ENCODE peak calls at places on chromosomes 6 and 20, in nine cellular contexts. P is midbrain, B is GM23248, A is sigmoid colon, R is iPS-NIHi11, M is DMS 273 treated with DMSO at 0.1 percent for 48 hours, O is neural progenitor cell, H is GM04503, N is MM.1S. X is an unnamed sample.

GRCh38 chr6:137094411-137095008 is 49.7 kb upstream of the IL20RA start:
- DNase-seq in A (peak), O (peak), R (peak), B (peak), M (peak), P (peak), N (peak), H (peak), X (peak)

GRCh38 chr6:32785781-32786533 is 22.6 kb upstream of the HLA-DQB2 start:
- DNase-seq in H (no peak), A (peak), P (peak), B (peak), R (peak), M (peak), N (peak), O (peak), X (peak)

GRCh38 chr6:42100029-42100901 is 42.2 kb downstream of the C6orf132 start:
- DNase-seq in H (no peak), N (no peak), M (no peak), B (peak), P (no peak), O (no peak), A (no peak), R (no peak), X (no peak)

GRCh38 chr6:21083708-21084107 is 509.8 kb upstream of the SOX4 start:
- DNase-seq in O (no peak), P (no peak), A (no peak), R (no peak), M (no peak), B (no peak), H (no peak), N (no peak), X (no peak)

GRCh38 chr6:30542915-30543314 is 13.4 kb downstream of the GNL1 start:
- DNase-seq in R (no peak), A (no peak), N (no peak), H (no peak), B (peak), M (no peak), P (no peak), O (no peak), X (peak)

GRCh38 chr20:6831461-6831860 is 64.0 kb downstream of the BMP2 start:
- DNase-seq in B (no peak), O (no peak), H (no peak), P (no peak), R (no peak), N (no peak), A (no peak), M (no peak), X (no peak)

GRCh38 chr6:7042654-7043545 is 64.9 kb upstream of the RREB1 start:
- DNase-seq in H (no peak), N (no peak), P (no peak), M (peak), A (no peak), R (no peak), O (peak), B (no peak), X (no peak)

GRCh38 chr6:150857906-150858365 is 7.6 kb upstream of the MTHFD1L start:
- DNase-seq in M (no peak), B (no peak), H (no peak), O (no peak), P (no peak), A (no peak), N (no peak), R (no peak), X (no peak)

GRCh38 chr20:11143481-11143880 is 469.7 kb upstream of the JAG1 start:
- DNase-seq in H (no peak), B (peak), P (no peak), A (no peak), M (no peak), O (no peak), N (no peak), R (no peak), X (no peak)

GRCh38 chr6:111105578-111105977 is 18.3 kb downstream of the SLC16A10 start:
- DNase-seq in H (no peak), B (peak), O (no peak), M (peak), A (no peak), N (no peak), P (no peak), R (peak), X (no peak)